ENCODE peak calls at places on chromosomes 1 and 21, in five cellular contexts. V is HT-29; D is CD8-positive, alpha-beta memory T cell; L is activated naive CD8-positive, alpha-beta T cell treated with anti-CD3 and anti-CD28 coated beads for 36 hours; O is cerebellum. B is an unnamed sample.

GRCh38 chr1:63101336-63101735 is 221.0 kb upstream of the FOXD3 start:
- DNase-seq in V (no peak), O (no peak), D (no peak), L (no peak), B (no peak)

GRCh38 chr21:40208960-40209359 is 341.7 kb downstream of the PCP4 start:
- DNase-seq in O (no peak), V (no peak), L (no peak), D (no peak), B (peak)

GRCh38 chr1:227769047-227769446 is 33.8 kb downstream of the SNAP47 start:
- DNase-seq in V (no peak), O (no peak), D (no peak), L (no peak), B (no peak)

GRCh38 chr1:208054485-208054884 is 143.6 kb upstream of the CD34 start:
- DNase-seq in O (no peak), V (no peak), D (no peak), L (no peak), B (no peak)

GRCh38 chr1:229947968-229948367 is 119.1 kb upstream of the GALNT2 start:
- DNase-seq in O (no peak), D (no peak), V (no peak), L (no peak), B (no peak)

GRCh38 chr1:33420870-33421775 is 9.8 kb downstream of the PHC2 start:
- DNase-seq in L (no peak), D (no peak), O (no peak), V (no peak), B (no peak)

GRCh38 chr1:115771847-115772457 is 3.4 kb upstream of the CASQ2 start:
- DNase-seq in V (peak), O (peak), L (peak), D (no peak), B (peak)

GRCh38 chr1:119347858-119348257 is 20.7 kb upstream of the HAO2 start:
- DNase-seq in O (no peak), V (no peak), L (peak), D (no peak), B (no peak)

GRCh38 chr1:39183503-39184353 is 20.8 kb upstream of the MACF1 start:
- DNase-seq in D (peak), O (no peak), V (peak), L (peak), B (peak)

GRCh38 chr1:61123321-61123720 is 41.0 kb downstream of the NFIA start:
- DNase-seq in L (no peak), D (no peak), O (no peak), V (no peak), B (no peak)

GRCh38 chr1:7524681-7525340 is 246.3 kb upstream of the VAMP3 start:
- DNase-seq in L (no peak), V (no peak), D (no peak), O (no peak), B (no peak)

B was measured in NCI-H2227 treated with DMSO at 0.1 percent for 48 hours.